ENCODE peak calls at places on chromosomes 2 and 18, in nine cellular contexts. F is endothelial cell of umbilical vein, W is tibial artery, Z is mesendoderm, K is GM23338, I is esophagus squamous epithelium, G is GM23248, U is sigmoid colon, C is IMR-90. O is an unnamed sample. For H3K27me3, the result is how much of the 10 kb centered on the place peaks cover.

GRCh38 chr18:48229445-48230052 is 179.6 kb downstream of the ZBTB7C start:
- DNase-seq in Z (peak), C (no peak), U (no peak), G (no peak), I (no peak), K (peak), W (no peak), F (no peak), O (no peak)

GRCh38 chr2:68909793-68910674 is 38.8 kb upstream of the BMP10 start:
- DNase-seq in U (peak), G (peak), I (no peak), Z (peak), F (peak), W (peak), K (peak), C (peak), O (peak)

GRCh38 chr2:199659207-199659606 is 191.8 kb downstream of the FTCDNL1 start:
- DNase-seq in U (no peak), K (peak), G (peak), Z (peak), I (no peak), W (no peak), C (peak), F (peak), O (no peak)

GRCh38 chr18:46343456-46343855 is 239.3 kb downstream of the HAUS1 start:
- DNase-seq in W (no peak), G (no peak), Z (no peak), K (no peak), U (peak), C (no peak), I (no peak), F (no peak), O (no peak)

GRCh38 chr18:24426398-24427294 is at the start of gene IMPACT:
- DNase-seq in K (peak), U (peak), I (peak), Z (peak), C (peak), G (peak), W (peak), F (peak), O (peak)

GRCh38 chr2:239471011-239471792 is 70.4 kb upstream of the HDAC4 start:
- DNase-seq in U (peak), G (no peak), W (peak), I (no peak), K (no peak), Z (no peak), F (no peak), C (no peak), O (no peak)

GRCh38 chr2:239944706-239945551 is 80.2 kb downstream of the NDUFA10 start:
- DNase-seq in W (peak), I (no peak), C (peak), G (no peak), F (no peak), U (peak), Z (peak), K (no peak), O (peak)

GRCh38 chr18:11310476-11311086 is 161.2 kb upstream of the PIEZO2 start:
- DNase-seq in Z (peak), G (peak), I (no peak), U (no peak), W (no peak), K (peak), C (peak), F (peak), O (no peak)

GRCh38 chr2:106614511-106615291 is 127.5 kb downstream of the CD8B2 start:
- DNase-seq in G (no peak), F (no peak), K (no peak), C (no peak), Z (no peak), I (no peak), W (no peak), U (no peak), O (no peak)

GRCh38 chr2:196170681-196171247 is 614 bp downstream of the STK17B start:
- DNase-seq in C (peak), G (peak), I (no peak), F (no peak), U (no peak), Z (peak), K (peak), W (peak), O (peak)

GRCh38 chr2:210762604-210763588 is 206.5 kb downstream of the CPS1 start:
- DNase-seq in Z (peak), K (peak), I (no peak), G (no peak), U (no peak), C (no peak), F (no peak), W (no peak), O (no peak)

GRCh38 chr2:144479138-144479537 is 40.8 kb downstream of the ZEB2 start:
- DNase-seq in Z (peak), I (no peak), W (no peak), K (peak), F (no peak), G (peak), C (peak), U (no peak), O (no peak)

GRCh38 chr2:176202491-176202890 is 14.0 kb downstream of the HOXD1 start:
- DNase-seq in C (no peak), K (no peak), Z (no peak), G (no peak), I (no peak), U (no peak), W (no peak), F (no peak), O (no peak)

GRCh38 chr2:100919316-100919715 is 82.8 kb upstream of the RPL31 start:
- DNase-seq in U (no peak), G (no peak), W (no peak), K (peak), Z (peak), I (no peak), C (no peak), F (no peak), O (no peak)

GRCh38 chr18:77131652-77132368 is 773 bp downstream of the MBP start:
- DNase-seq in I (no peak), W (peak), Z (no peak), F (no peak), K (peak), G (peak), C (no peak), U (peak), O (peak)

GRCh38 chr2:181178823-181179412 is 198.5 kb downstream of the UBE2E3 start:
- DNase-seq in K (peak), G (no peak), C (no peak), I (no peak), F (no peak), U (no peak), W (no peak), Z (peak), O (no peak)

GRCh38 chr2:233354971-233355574 is 779 bp downstream of the DGKD start:
- DNase-seq in Z (no peak), F (peak), C (no peak), K (peak), U (peak), W (no peak), I (no peak), G (peak), O (no peak)

GRCh38 chr2:148253716-148254115 is 232.8 kb downstream of the MBD5 start:
- DNase-seq in G (no peak), W (no peak), I (no peak), U (no peak), Z (peak), K (peak), C (peak), F (peak), O (no peak)

GRCh38 chr18:28855524-28855923 is 678.6 kb upstream of the CDH2 start:
- DNase-seq in I (no peak), F (no peak), Z (peak), W (no peak), C (peak), K (no peak), U (no peak), G (peak), O (no peak)

GRCh38 chr2:193561054-193561453 is 1366.3 kb upstream of the TMEFF2 start:
- DNase-seq in F (no peak), U (no peak), I (no peak), K (no peak), Z (no peak), G (no peak), C (peak), W (no peak), O (no peak)

GRCh38 chr2:205435970-205436369 is 246.3 kb upstream of the NRP2 start:
- DNase-seq in U (no peak), G (peak), F (peak), Z (peak), C (peak), W (no peak), I (no peak), K (no peak), O (no peak)

GRCh38 chr2:85551698-85552678 is 9.3 kb downstream of the GGCX start:
- DNase-seq in Z (peak), U (peak), G (peak), C (peak), K (peak), I (no peak), F (peak), W (peak), O (peak)

GRCh38 chr18:46587568-46587967 is 69.5 kb downstream of the LOXHD1 start:
- DNase-seq in G (no peak), Z (no peak), W (no peak), I (no peak), F (no peak), K (no peak), C (no peak), U (no peak), O (no peak)

GRCh38 chr2:23244656-23245055 is 140.3 kb upstream of the KLHL29 start:
- DNase-seq in F (no peak), U (no peak), Z (no peak), C (no peak), K (no peak), W (no peak), I (no peak), G (no peak), O (no peak)

GRCh38 chr2:23241611-23242245 is 143.3 kb upstream of the KLHL29 start:
- DNase-seq in U (no peak), W (no peak), I (no peak), Z (no peak), C (no peak), G (no peak), F (no peak), K (no peak), O (peak)

GRCh38 chr2:23246992-23247683 is 137.8 kb upstream of the KLHL29 start:
- DNase-seq in I (no peak), K (no peak), G (no peak), Z (no peak), W (no peak), C (no peak), F (no peak), U (no peak), O (no peak)

GRCh38 chr2:23241106-23241505 is 143.9 kb upstream of the KLHL29 start:
- DNase-seq in I (no peak), W (no peak), K (no peak), C (no peak), G (no peak), F (no peak), U (no peak), Z (no peak), O (peak)

GRCh38 chr2:23243258-23243657 is 141.7 kb upstream of the KLHL29 start:
- DNase-seq in K (no peak), Z (no peak), F (no peak), G (no peak), U (peak), W (no peak), C (no peak), I (no peak), O (no peak)
- H3K4me3 ChIP-seq in K (no peak), Z (no peak), F (no peak), G (no peak), U (no peak), W (no peak), C (no peak), I (no peak), O (no peak)

GRCh38 chr2:113058998-113059960 is at the start of gene IL36RN:
- DNase-seq in I (no peak), K (no peak), W (no peak), F (no peak), U (no peak), Z (no peak), C (no peak), G (no peak), O (peak)
- H3K27ac ChIP-seq in I (peak), K (no peak), W (no peak), F (no peak), U (no peak), Z (no peak), C (no peak), G (no peak), O (no peak)

DNA sequence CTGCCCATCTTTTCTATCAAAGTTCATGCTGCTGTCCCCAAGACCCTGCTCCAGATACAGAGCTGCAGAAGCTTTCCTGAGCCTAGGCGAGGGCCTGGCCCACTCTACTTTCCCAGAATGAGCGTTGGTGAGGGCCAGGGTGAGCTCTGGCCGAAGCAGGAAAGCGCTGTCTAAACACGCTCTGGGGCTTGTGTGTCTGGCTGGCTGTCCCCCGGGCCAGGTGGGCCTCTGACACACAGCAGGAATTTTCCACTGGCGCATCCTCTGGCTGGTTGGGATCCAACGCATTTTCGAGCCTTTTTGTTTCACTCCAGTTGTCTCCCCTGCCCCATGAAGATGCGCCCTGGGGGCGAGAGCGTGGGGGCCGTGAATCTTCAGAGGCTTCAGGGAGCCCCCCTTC is 17.8 kb upstream of the KCNK3 start:
- DNase-seq in I (no peak), C (no peak), Z (no peak), W (no peak), F (no peak), G (no peak), U (peak), K (no peak), O (no peak)
- H3K27me3 ChIP-seq in I (under half), C (half or more), Z (under half), W (under half), F (under half), G (under half), U (under half), K (under half), O (under half)

GRCh38 chr18:3593381-3593903 is 143.5 kb downstream of the TGIF1 start:
- DNase-seq in I (no peak), G (peak), U (no peak), K (peak), Z (peak), F (no peak), C (peak), W (no peak), O (no peak)
- H3K4me3 ChIP-seq in I (peak), G (peak), U (peak), K (peak), Z (no peak), F (no peak), C (peak), W (peak), O (no peak)